ENCODE peak calls at places on chromosome 12, in six cellular contexts. X, I, R, M, A and S are unnamed samples.

GRCh38 chr12:105464426-105464825 is 133.9 kb downstream of the C12orf75 start:
- DNase-seq in X (no peak), I (no peak), R (no peak), M (no peak), A (no peak), S (no peak)

GRCh38 chr12:84134797-84135366 is 777.7 kb downstream of the SLC6A15 start:
- DNase-seq in X (peak), I (no peak), R (no peak), M (no peak), A (no peak), S (no peak)

GRCh38 chr12:114838480-114838879 is 154.5 kb upstream of the TBX3 start:
- DNase-seq in X (no peak), I (no peak), R (no peak), M (no peak), A (no peak), S (no peak)

GRCh38 chr12:52119398-52120254 is 40.1 kb downstream of the SMIM41 start:
- DNase-seq in X (peak), I (peak), R (peak), M (peak), A (no peak), S (peak)

GRCh38 chr12:121025442-121026226 is 9.3 kb upstream of the C12orf43 start:
- DNase-seq in X (no peak), I (peak), R (no peak), M (peak), A (no peak), S (no peak)

GRCh38 chr12:51172515-51173431 is at the start of gene TFCP2:
- DNase-seq in X (peak), I (peak), R (peak), M (peak), A (peak), S (peak)

GRCh38 chr12:70557583-70558263 is 79.5 kb downstream of the PTPRB start:
- DNase-seq in X (no peak), I (no peak), R (no peak), M (no peak), A (no peak), S (no peak)

GRCh38 chr12:27424631-27425230 is 21.8 kb upstream of the SMCO2 start:
- DNase-seq in X (peak), I (peak), R (no peak), M (no peak), A (no peak), S (peak)

GRCh38 chr12:23731493-23731892 is 218.0 kb downstream of the SOX5 start:
- DNase-seq in X (no peak), I (no peak), R (no peak), M (no peak), A (no peak), S (no peak)

GRCh38 chr12:32698285-32698684 is 19.2 kb downstream of the DNM1L start:
- DNase-seq in X (peak), I (no peak), R (no peak), M (no peak), A (no peak), S (peak)

GRCh38 chr12:1077036-1077803 is 86.2 kb downstream of the ERC1 start:
- DNase-seq in X (no peak), I (no peak), R (no peak), M (no peak), A (no peak), S (no peak)

GRCh38 chr12:71161575-71161974 is 3.8 kb upstream of the TSPAN8 start:
- DNase-seq in X (no peak), I (no peak), R (no peak), M (no peak), A (no peak), S (no peak)

GRCh38 chr12:117189725-117190209 is 503 bp downstream of the FBXO21 start:
- DNase-seq in X (peak), I (peak), R (peak), M (peak), A (no peak), S (peak)

GRCh38 chr12:116392061-116392460 is 114.6 kb upstream of the MED13L start:
- DNase-seq in X (peak), I (no peak), R (no peak), M (no peak), A (no peak), S (no peak)

GRCh38 chr12:107736914-107737313 is 24.0 kb downstream of the PRDM4 start:
- DNase-seq in X (no peak), I (no peak), R (no peak), M (no peak), A (no peak), S (no peak)

GRCh38 chr12:46941981-46942380 is 116.2 kb upstream of the SLC38A4 start:
- DNase-seq in X (no peak), I (no peak), R (no peak), M (no peak), A (no peak), S (no peak)

GRCh38 chr12:42118136-42118879 is 26.4 kb downstream of the GXYLT1 start:
- DNase-seq in X (no peak), I (no peak), R (no peak), M (no peak), A (no peak), S (no peak)

GRCh38 chr12:115440438-115440837 is 756.5 kb upstream of the TBX3 start:
- DNase-seq in X (peak), I (no peak), R (no peak), M (peak), A (peak), S (no peak)

GRCh38 chr12:110179291-110179690 is 55.1 kb downstream of the IFT81 start:
- DNase-seq in X (peak), I (no peak), R (no peak), M (no peak), A (no peak), S (no peak)